ENCODE peak calls at places on chromosomes 11 and 22, in six cellular contexts. I, U, M, Z, B and L are unnamed samples.

GRCh38 chr22:37818397-37819099 is 4.6 kb upstream of the GALR3 start:
- DNase-seq in U (peak), I (peak), M (no peak), B (peak), Z (peak), L (no peak)

GRCh38 chr11:9575531-9576240 is 2.2 kb downstream of the WEE1 start:
- DNase-seq in B (no peak), U (no peak), M (no peak), I (no peak), Z (no peak), L (no peak)

GRCh38 chr11:100719809-100720221 is 32.7 kb downstream of the ARHGAP42 start:
- DNase-seq in M (peak), I (no peak), Z (peak), U (peak), B (peak), L (no peak)

GRCh38 chr11:131694526-131695424 is 324.4 kb downstream of the NTM start:
- DNase-seq in B (peak), I (peak), Z (peak), M (peak), U (peak), L (no peak)

GRCh38 chr22:27438271-27438980 is 363.1 kb downstream of the MN1 start:
- DNase-seq in B (peak), I (peak), U (peak), M (no peak), Z (no peak), L (no peak)

GRCh38 chr11:16184588-16184987 is 171.8 kb downstream of the SOX6 start:
- DNase-seq in M (peak), B (peak), Z (no peak), I (no peak), U (peak), L (no peak)

GRCh38 chr11:100769617-100770016 is 82.5 kb downstream of the ARHGAP42 start:
- DNase-seq in Z (no peak), M (no peak), I (no peak), B (no peak), U (no peak), L (no peak)

GRCh38 chr11:119699227-119699626 is 29.8 kb downstream of the NECTIN1 start:
- DNase-seq in I (no peak), B (peak), M (no peak), U (peak), Z (no peak), L (no peak)

GRCh38 chr22:22817468-22818201 is 70.0 kb upstream of the IGLL5 start:
- DNase-seq in B (no peak), U (no peak), M (no peak), Z (no peak), I (no peak), L (no peak)

GRCh38 chr11:33953289-33953688 is 61.4 kb upstream of the LMO2 start:
- DNase-seq in B (no peak), Z (no peak), U (no peak), M (no peak), I (no peak), L (no peak)

GRCh38 chr11:114261791-114262190 is 34.4 kb upstream of the NNMT start:
- DNase-seq in I (no peak), Z (no peak), M (no peak), U (no peak), B (no peak), L (no peak)

GRCh38 chr11:64697663-64698375 is 25.2 kb downstream of the NRXN2 start:
- DNase-seq in U (no peak), B (no peak), I (no peak), Z (no peak), M (no peak), L (no peak)

GRCh38 chr11:26930518-26931247 is 63.2 kb upstream of the FIBIN start:
- DNase-seq in I (no peak), U (peak), Z (no peak), M (peak), B (no peak), L (no peak)

GRCh38 chr11:75369846-75370245 is 18.4 kb upstream of the ARRB1 start:
- DNase-seq in I (no peak), M (no peak), B (no peak), U (no peak), Z (no peak), L (no peak)

GRCh38 chr11:70849031-70849430 is 403.3 kb downstream of the SHANK2 start:
- DNase-seq in M (no peak), U (no peak), I (no peak), B (no peak), Z (no peak), L (no peak)

GRCh38 chr11:125342281-125342980 is 153.6 kb downstream of the FEZ1 start:
- DNase-seq in U (peak), M (no peak), B (no peak), I (peak), Z (no peak), L (no peak)

DNA sequence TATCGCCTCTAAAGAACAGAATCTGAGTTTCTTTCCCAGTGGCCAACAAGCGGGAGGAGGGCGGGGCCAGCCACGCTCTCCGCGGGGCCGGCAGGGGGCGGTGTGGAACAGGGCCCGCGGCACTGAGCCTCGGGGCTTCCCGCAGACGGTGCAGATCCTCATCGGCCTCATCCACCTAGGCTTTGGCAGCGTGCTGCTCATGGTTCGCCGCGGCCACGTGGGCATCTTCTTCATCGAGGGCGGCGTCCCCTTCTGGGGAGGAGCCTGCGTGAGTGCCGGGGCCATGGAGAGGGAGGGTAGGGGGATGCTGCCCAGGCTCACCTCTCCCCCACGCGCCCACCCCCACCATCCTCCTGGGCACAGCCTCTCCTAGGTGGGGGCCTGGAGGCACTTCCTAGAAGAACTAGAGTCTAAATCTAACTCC is 10.7 kb downstream of the MS4A15 start:
- DNase-seq in U (no peak), B (no peak), M (no peak), Z (peak), I (peak), L (no peak)
- TF ChIP-seq CTCF in U (peak), B (peak), M (peak), Z (peak), I (peak), L (peak)

GRCh38 chr11:94604496-94604895 is 37.3 kb downstream of the PIWIL4 start:
- DNase-seq in B (no peak), M (no peak), U (no peak), I (no peak), Z (no peak), L (no peak)

GRCh38 chr11:94599510-94599909 is 32.3 kb downstream of the PIWIL4 start:
- DNase-seq in Z (no peak), U (no peak), I (no peak), M (no peak), B (no peak), L (no peak)

GRCh38 chr11:94597896-94598295 is 30.7 kb downstream of the PIWIL4 start:
- DNase-seq in U (no peak), I (no peak), M (no peak), B (no peak), Z (no peak), L (no peak)

GRCh38 chr11:94603587-94603986 is 36.4 kb downstream of the PIWIL4 start:
- DNase-seq in Z (no peak), B (no peak), I (no peak), U (no peak), M (no peak), L (no peak)

GRCh38 chr11:94602430-94603372 is 35.5 kb downstream of the PIWIL4 start:
- DNase-seq in B (no peak), U (peak), I (no peak), Z (peak), M (peak), L (peak)
- TF ChIP-seq CTCF in B (peak), U (no peak), I (no peak), Z (peak), M (peak), L (peak)

DNA sequence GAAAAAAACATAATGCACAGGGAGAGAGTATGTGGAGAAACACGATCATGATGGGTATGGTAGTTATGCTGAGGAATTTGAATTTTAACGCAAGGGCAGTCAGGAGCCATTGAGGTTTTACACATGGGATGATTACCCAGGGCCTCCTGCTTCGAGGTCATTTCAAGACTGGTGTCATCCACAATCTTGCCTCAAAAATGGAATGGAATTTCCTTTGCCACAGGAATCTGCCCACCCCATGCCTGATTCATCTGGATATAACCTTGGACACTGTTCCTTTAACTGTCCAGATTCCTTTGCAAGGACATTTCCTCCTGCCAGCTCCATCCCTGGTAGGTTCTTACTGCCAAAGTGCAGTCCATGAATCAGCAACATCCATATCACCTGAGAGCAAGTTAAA is 655.9 kb upstream of the TENM4 start:
- DNase-seq in I (no peak), B (no peak), M (peak), Z (no peak), U (no peak), L (no peak)
- TF ChIP-seq CTCF in I (no peak), B (no peak), M (no peak), Z (no peak), U (no peak), L (no peak)

GRCh38 chr22:17199131-17199731 is 20.0 kb downstream of the ADA2 start:
- DNase-seq in U (peak), B (no peak), I (peak), Z (peak), M (peak), L (no peak)

GRCh38 chr22:17198188-17199130 is 20.8 kb downstream of the ADA2 start:
- DNase-seq in U (peak), M (no peak), Z (peak), B (no peak), I (peak), L (no peak)

GRCh38 chr22:17205432-17205831 is 13.8 kb downstream of the ADA2 start:
- DNase-seq in B (no peak), Z (no peak), I (no peak), M (no peak), U (no peak), L (no peak)

DNA sequence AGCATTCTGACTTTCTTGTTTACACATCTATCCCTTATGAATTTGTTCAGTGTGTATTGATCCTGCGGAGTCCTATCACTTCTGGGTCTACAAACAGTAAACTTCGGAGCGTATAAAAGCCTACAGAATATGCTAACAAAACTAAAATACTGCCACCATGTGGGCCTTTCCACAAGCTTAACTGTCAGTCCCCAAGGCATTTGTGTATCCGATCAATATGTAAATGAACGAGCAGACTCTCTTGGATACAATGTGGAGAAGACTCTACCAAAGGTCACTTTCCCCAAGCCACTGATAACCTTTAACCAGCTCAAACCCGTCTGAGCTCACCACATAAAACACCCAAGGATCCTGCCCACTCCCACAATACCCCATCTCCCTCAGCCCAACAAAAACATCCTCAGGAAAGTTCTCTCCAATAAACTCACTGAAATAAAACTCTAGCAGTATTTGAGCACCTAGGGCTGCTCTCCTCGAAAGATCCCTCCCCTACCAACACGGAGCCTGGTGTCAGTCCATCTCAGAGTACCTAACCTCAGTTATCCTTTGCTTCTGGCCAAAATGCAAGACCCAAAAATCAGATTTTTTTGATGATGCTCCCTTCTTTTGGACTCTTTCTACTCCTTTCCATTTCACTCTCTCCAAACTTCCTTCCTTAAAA is 17.8 kb downstream of the ADA2 start:
- DNase-seq in Z (no peak), I (no peak), U (peak), B (no peak), M (no peak), L (no peak)
- TF ChIP-seq CTCF in Z (no peak), I (no peak), U (peak), B (no peak), M (peak), L (no peak)

GRCh38 chr22:17836977-17837742 is 62.9 kb upstream of the BID start:
- DNase-seq in M (no peak), I (no peak), Z (no peak), U (no peak), B (no peak), L (no peak)
- TF ChIP-seq CTCF in M (no peak), I (no peak), Z (no peak), U (no peak), B (no peak), L (no peak)

GRCh38 chr11:17498475-17498874 is 21.8 kb upstream of the ABCC8 start:
- DNase-seq in Z (no peak), M (no peak), B (no peak), U (no peak), I (peak), L (no peak)
- TF ChIP-seq CTCF in Z (no peak), M (peak), B (no peak), U (no peak), I (peak), L (peak)

DNA sequence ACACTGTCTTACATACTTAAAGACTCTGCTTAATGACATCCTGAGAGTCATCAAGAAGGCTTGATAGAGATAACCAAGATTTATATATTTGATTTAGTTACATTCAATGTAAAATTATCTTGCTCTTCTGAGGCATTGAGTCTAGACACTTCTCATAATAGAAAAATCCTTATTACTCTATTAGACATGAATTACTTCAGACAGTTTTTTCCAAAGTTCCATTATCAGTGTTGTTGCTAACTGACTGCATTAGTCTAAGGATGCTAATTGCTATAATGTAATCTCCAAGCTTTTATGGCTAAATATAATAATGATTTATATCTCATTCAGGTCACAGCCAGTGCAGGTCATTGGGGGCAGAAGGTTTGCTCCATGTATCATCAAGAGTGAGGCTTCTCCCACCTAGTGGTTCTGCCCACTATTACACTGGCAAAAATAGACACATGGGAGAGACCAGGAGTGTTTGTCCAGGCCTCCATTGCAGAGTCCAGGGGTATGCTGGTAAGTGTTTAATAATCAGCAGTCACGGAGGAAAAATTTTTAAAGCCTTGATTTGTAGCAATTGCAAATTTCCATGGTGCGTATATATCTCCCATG is 377.2 kb upstream of the DDI1 start:
- DNase-seq in B (no peak), U (no peak), M (no peak), Z (peak), I (no peak), L (no peak)
- TF ChIP-seq CTCF in B (no peak), U (no peak), M (peak), Z (peak), I (peak), L (peak)

DNA sequence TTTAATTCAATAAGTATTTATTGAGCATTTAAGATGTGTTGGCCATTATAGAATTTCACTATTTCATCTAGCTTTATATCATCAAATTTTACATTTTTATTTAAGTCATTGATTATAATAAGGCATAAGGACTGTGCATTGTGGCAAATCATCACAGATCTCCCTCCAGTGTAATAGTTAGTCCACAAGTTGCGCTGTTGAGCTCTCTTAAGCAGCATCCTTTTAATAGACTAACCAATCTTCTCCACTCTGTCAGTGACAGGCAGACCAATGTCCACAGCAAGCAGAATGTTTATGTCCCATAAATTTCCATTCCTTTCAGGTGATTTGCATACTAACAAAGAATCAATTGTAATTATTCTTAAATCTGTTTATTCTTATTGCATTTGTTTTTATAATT is 595.3 kb upstream of the CCDC90B start:
- DNase-seq in M (no peak), Z (no peak), U (no peak), I (no peak), B (no peak), L (no peak)
- TF ChIP-seq CTCF in M (no peak), Z (no peak), U (no peak), I (no peak), B (no peak), L (no peak)

DNA sequence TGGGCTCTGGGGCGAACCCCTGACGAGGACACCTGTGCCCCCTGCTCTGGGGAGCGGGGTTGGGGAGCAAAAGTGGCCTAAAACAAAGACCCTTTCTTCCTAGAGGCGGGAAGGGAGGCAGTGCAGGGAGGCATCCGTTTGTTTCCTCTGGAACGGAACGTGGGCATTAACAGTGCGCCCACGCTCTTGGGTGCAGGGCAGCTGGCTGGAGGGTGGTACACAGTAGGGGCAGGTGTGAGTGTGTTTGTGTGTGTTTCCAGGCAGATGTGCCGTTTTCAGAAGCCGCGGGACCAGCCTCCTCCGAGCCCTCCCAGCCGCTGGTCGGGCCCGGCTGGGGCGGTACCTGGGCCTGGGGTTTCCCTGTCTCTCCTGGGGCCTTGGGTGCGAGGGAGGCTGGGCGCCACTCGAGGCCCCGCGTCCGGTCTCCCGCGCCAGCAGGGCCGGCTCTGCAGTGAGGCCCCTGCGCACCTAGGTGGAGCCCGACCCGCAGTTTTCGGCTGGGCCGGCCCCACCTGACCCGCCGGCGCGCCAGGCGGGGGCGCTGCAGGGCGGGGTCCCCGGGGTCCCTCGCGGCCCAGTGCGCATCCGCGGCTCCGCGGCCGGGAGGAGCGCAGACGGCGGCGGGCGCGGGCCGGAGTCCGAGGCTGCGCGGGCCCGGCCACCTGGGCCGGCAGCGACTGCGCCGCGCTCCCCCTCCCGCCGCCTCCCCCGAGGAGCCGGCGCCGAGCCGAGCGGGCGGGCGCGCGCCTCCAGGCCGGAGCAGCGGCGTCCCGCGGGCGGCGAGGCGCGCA is 1252.7 kb downstream of the BRD1 start:
- DNase-seq in U (peak), I (peak), Z (peak), B (peak), M (no peak), L (no peak)
- TF ChIP-seq CTCF in U (peak), I (peak), Z (peak), B (no peak), M (peak), L (peak)